ENCODE peak calls at places on chromosomes 13 and 19, in eight cellular contexts. M is GM03348; Y is stimulated activated CD8-positive, alpha-beta memory T cell treated with anti-CD3 and anti-CD28 coated beads, Interleukin-2, amount 100 ng/mL, for 1 hour; A is GM10248; T is natural killer cell treated with Interleukin-12 subunit alpha and Interleukin-12 subunit beta and Interleukin-15 and Interleukin-18, amount 100 ng/mL, for 72 hours; U is pancreas; Z is type B pancreatic cell; F is left colon. R is an unnamed sample.

GRCh38 chr19:3176715-3177501 is 1.7 kb upstream of the S1PR4 start:
- DNase-seq in Z (peak), M (peak), T (no peak), F (peak), U (peak), A (no peak), Y (peak), R (no peak)

GRCh38 chr19:47036233-47036651 is 12.2 kb downstream of the TMEM160 start:
- DNase-seq in U (peak), M (no peak), Z (no peak), A (no peak), F (peak), Y (no peak), T (no peak), R (no peak)

GRCh38 chr19:41321600-41322270 is 11.8 kb downstream of the CCDC97 start:
- DNase-seq in M (peak), F (no peak), A (no peak), Z (no peak), Y (no peak), T (no peak), U (no peak), R (peak)

GRCh38 chr19:19602136-19602712 is 16.3 kb downstream of the PBX4 start:
- DNase-seq in U (no peak), Z (no peak), M (no peak), Y (no peak), A (no peak), F (no peak), T (no peak), R (no peak)

GRCh38 chr19:3518231-3518630 is 12.1 kb downstream of the FZR1 start:
- DNase-seq in A (no peak), Z (no peak), T (no peak), U (no peak), F (no peak), M (no peak), Y (no peak), R (no peak)

GRCh38 chr13:41601718-41602445 is 144.5 kb downstream of the RGCC start:
- DNase-seq in M (peak), F (no peak), Z (no peak), U (no peak), A (no peak), Y (no peak), T (no peak), R (no peak)

GRCh38 chr13:114007566-114007965 is 33.7 kb upstream of the C13orf46 start:
- DNase-seq in U (peak), F (peak), Z (no peak), A (no peak), Y (no peak), T (peak), M (no peak), R (no peak)

GRCh38 chr13:52414963-52415362 is 9.0 kb upstream of the THSD1 start:
- DNase-seq in A (no peak), U (no peak), F (no peak), M (peak), Z (no peak), Y (no peak), T (no peak), R (no peak)

GRCh38 chr19:19540707-19541515 is 2.8 kb downstream of the CILP2 start:
- DNase-seq in F (peak), Z (no peak), A (peak), M (peak), Y (peak), T (peak), U (peak), R (peak)

GRCh38 chr19:42420055-42420544 is 7.1 kb downstream of the LIPE start:
- DNase-seq in A (peak), T (peak), Y (peak), F (peak), U (no peak), M (peak), Z (no peak), R (peak)

GRCh38 chr19:10018219-10018618 is 4.9 kb downstream of the RDH8 start:
- DNase-seq in F (no peak), A (no peak), T (no peak), M (no peak), Z (no peak), U (no peak), Y (no peak), R (no peak)

GRCh38 chr13:111345682-111346081 is 25.2 kb downstream of the TEX29 start:
- DNase-seq in T (no peak), M (no peak), U (no peak), A (no peak), Z (no peak), Y (no peak), F (no peak), R (no peak)

GRCh38 chr19:16571283-16571682 is 932 bp downstream of the SLC35E1 start:
- DNase-seq in Y (no peak), A (no peak), F (no peak), M (peak), Z (no peak), T (no peak), U (no peak), R (no peak)

GRCh38 chr13:96422002-96422401 is 332.1 kb downstream of the HS6ST3 start:
- DNase-seq in Y (no peak), U (no peak), Z (no peak), M (no peak), T (no peak), F (no peak), A (no peak), R (no peak)

GRCh38 chr13:92994056-92994455 is 232.6 kb upstream of the GPC6 start:
- DNase-seq in U (no peak), F (no peak), T (no peak), Y (no peak), A (no peak), M (peak), Z (no peak), R (no peak)

GRCh38 chr19:31902821-31903220 is 442.6 kb upstream of the ZNF507 start:
- DNase-seq in A (no peak), M (no peak), T (no peak), F (no peak), U (no peak), Z (no peak), Y (no peak), R (no peak)

GRCh38 chr19:14775855-14776254 is 2.5 kb downstream of the ADGRE2 start:
- DNase-seq in F (no peak), Y (no peak), T (no peak), U (no peak), A (peak), Z (no peak), M (no peak), R (peak)

GRCh38 chr13:36346222-36347083 is at the start of gene SPART:
- DNase-seq in A (peak), Y (peak), F (peak), M (peak), U (peak), T (peak), Z (peak), R (peak)

GRCh38 chr19:5578094-5578846 is 10.5 kb upstream of the TINCR start:
- DNase-seq in T (peak), U (peak), F (peak), A (peak), Y (peak), M (peak), Z (peak), R (peak)

GRCh38 chr13:31793246-31793645 is 53.9 kb downstream of the RXFP2 start:
- DNase-seq in Z (no peak), F (no peak), T (no peak), U (no peak), M (peak), Y (no peak), A (no peak), R (no peak)

GRCh38 chr19:35442091-35442490 is 6.0 kb upstream of the FFAR2 start:
- DNase-seq in F (no peak), Z (no peak), M (no peak), A (no peak), U (no peak), Y (no peak), T (no peak), R (no peak)

GRCh38 chr13:73833331-73834070 is 300.7 kb downstream of the KLF12 start:
- DNase-seq in A (no peak), T (no peak), Y (no peak), Z (no peak), F (no peak), M (no peak), U (no peak), R (no peak)

GRCh38 chr19:17872251-17873001 is 681 bp downstream of the SLC5A5 start:
- DNase-seq in Y (peak), F (no peak), T (no peak), Z (no peak), A (no peak), U (peak), M (no peak), R (no peak)

GRCh38 chr19:3029070-3029923 is at the start of gene TLE2:
- DNase-seq in F (no peak), M (peak), A (peak), U (no peak), Z (no peak), T (no peak), Y (no peak), R (peak)

GRCh38 chr13:89733686-89734085 is 1613.8 kb upstream of the MIR17HG start:
- DNase-seq in U (no peak), M (no peak), F (no peak), A (no peak), Y (no peak), Z (no peak), T (no peak), R (no peak)

GRCh38 chr19:23392706-23393105 is 2.6 kb downstream of the ZNF91 start:
- DNase-seq in Z (no peak), A (no peak), T (no peak), F (no peak), U (no peak), Y (no peak), M (no peak), R (no peak)

GRCh38 chr19:8030906-8031305 is 21.7 kb upstream of the CCL25 start:
- DNase-seq in Y (no peak), T (no peak), U (no peak), M (no peak), Z (no peak), F (no peak), A (no peak), R (no peak)

GRCh38 chr13:45615501-45616101 is at the start of gene ERICH6B:
- DNase-seq in Y (no peak), U (peak), A (no peak), Z (peak), T (no peak), M (no peak), F (no peak), R (no peak)

GRCh38 chr13:51681037-51681678 is 96.9 kb downstream of the WDFY2 start:
- DNase-seq in Z (no peak), M (peak), F (no peak), T (no peak), Y (no peak), U (no peak), A (no peak), R (no peak)

GRCh38 chr13:31807090-31807541 is 67.8 kb downstream of the RXFP2 start:
- DNase-seq in A (no peak), F (no peak), T (peak), U (no peak), M (peak), Z (no peak), Y (no peak), R (no peak)

GRCh38 chr13:86585826-86586225 is 786.6 kb upstream of the SLITRK6 start:
- DNase-seq in M (peak), T (no peak), U (no peak), Z (no peak), A (no peak), Y (no peak), F (peak), R (no peak)

GRCh38 chr13:49985129-49985528 is 11.7 kb upstream of the TRIM13 start:
- DNase-seq in M (no peak), Y (no peak), F (no peak), T (no peak), A (no peak), Z (no peak), U (no peak), R (no peak)

GRCh38 chr19:48992571-48993174 is 436 bp downstream of the GYS1 start:
- DNase-seq in U (peak), T (peak), Y (no peak), A (no peak), M (no peak), F (peak), Z (no peak), R (no peak)

GRCh38 chr13:99123101-99124045 is 77.3 kb upstream of the UBAC2 start:
- DNase-seq in M (peak), U (no peak), T (no peak), F (no peak), Y (no peak), Z (no peak), A (no peak), R (no peak)

GRCh38 chr13:42146359-42146758 is 97.9 kb downstream of the DGKH start:
- DNase-seq in A (no peak), T (no peak), U (no peak), M (no peak), Z (no peak), F (no peak), Y (no peak), R (no peak)

GRCh38 chr13:48160879-48161278 is 66.0 kb upstream of the MED4 start:
- DNase-seq in U (no peak), T (no peak), A (no peak), Y (no peak), M (peak), Z (no peak), F (no peak), R (no peak)

GRCh38 chr19:51071006-51071405 is 6.1 kb upstream of the KLK13 start:
- DNase-seq in A (no peak), Z (no peak), U (no peak), F (no peak), M (no peak), T (no peak), Y (no peak), R (no peak)

GRCh38 chr19:7242601-7243258 is 51.5 kb downstream of the INSR start:
- DNase-seq in F (no peak), Y (no peak), M (peak), U (no peak), A (peak), T (no peak), Z (no peak), R (peak)

GRCh38 chr19:35890113-35890650 is 10.2 kb downstream of the NFKBID start:
- DNase-seq in M (no peak), T (no peak), U (no peak), F (no peak), Z (no peak), A (no peak), Y (no peak), R (no peak)

GRCh38 chr13:33487575-33488243 is 202.2 kb upstream of the STARD13 start:
- DNase-seq in U (no peak), Z (no peak), T (no peak), Y (no peak), A (peak), F (no peak), M (peak), R (peak)

R was measured in GM13976.